ENCODE peak calls at places on chromosomes 3 and 15, in four cellular contexts. J is K562, I is GM12878, L is HepG2. S is an unnamed sample.

GRCh38 chr3:25472153-25472552 is 44.1 kb downstream of the RARB start:
- DNase-seq in J (peak), I (no peak), L (no peak), S (no peak)

GRCh38 chr3:38458796-38459498 is 5.3 kb downstream of the ACVR2B start:
- DNase-seq in J (no peak), I (no peak), L (no peak), S (peak)

GRCh38 chr3:65262554-65262953 is 574.8 kb upstream of the ADAMTS9 start:
- DNase-seq in J (no peak), I (no peak), L (no peak), S (no peak)

GRCh38 chr3:32848215-32848614 is 30.4 kb downstream of the TRIM71 start:
- DNase-seq in J (peak), I (no peak), L (no peak), S (no peak)

GRCh38 chr15:58793862-58794261 is 22.8 kb downstream of the MINDY2 start:
- DNase-seq in J (no peak), I (no peak), L (peak), S (no peak)

GRCh38 chr3:55329849-55330248 is 157.3 kb downstream of the WNT5A start:
- DNase-seq in J (no peak), I (no peak), L (no peak), S (no peak)

GRCh38 chr3:13099707-13100106 is 26.5 kb upstream of the IQSEC1 start:
- DNase-seq in J (no peak), I (no peak), L (no peak), S (no peak)

GRCh38 chr15:83650831-83651230 is 3.1 kb upstream of the ADAMTSL3 start:
- DNase-seq in J (no peak), I (no peak), L (no peak), S (no peak)

GRCh38 chr15:51649659-51650521 is 27.3 kb upstream of the DMXL2 start:
- DNase-seq in J (peak), I (peak), L (peak), S (peak)

GRCh38 chr3:121736112-121736511 is 13.4 kb downstream of the GOLGB1 start:
- DNase-seq in J (no peak), I (no peak), L (no peak), S (no peak)

GRCh38 chr15:90664650-90665287 is 52.4 kb upstream of the BLM start:
- DNase-seq in J (no peak), I (no peak), L (peak), S (peak)

GRCh38 chr15:40310993-40311392 is 3.3 kb upstream of the PLCB2 start:
- DNase-seq in J (no peak), I (no peak), L (no peak), S (no peak)

GRCh38 chr3:16150285-16150684 is 24.2 kb upstream of the GALNT15 start:
- DNase-seq in J (no peak), I (no peak), L (no peak), S (no peak)

GRCh38 chr15:83561661-83562060 is 92.3 kb upstream of the ADAMTSL3 start:
- DNase-seq in J (no peak), I (no peak), L (no peak), S (no peak)

GRCh38 chr3:32451049-32451659 is 51.5 kb downstream of the CMTM6 start:
- DNase-seq in J (no peak), I (no peak), L (no peak), S (no peak)

GRCh38 chr3:73094127-73094526 is 32.7 kb downstream of the EBLN2 start:
- DNase-seq in J (peak), I (no peak), L (peak), S (peak)

GRCh38 chr15:49187537-49188245 is 17.6 kb downstream of the GALK2 start:
- DNase-seq in J (no peak), I (no peak), L (no peak), S (no peak)

GRCh38 chr3:151123827-151124226 is 38.4 kb downstream of the MED12L start:
- DNase-seq in J (no peak), I (no peak), L (no peak), S (no peak)

GRCh38 chr15:97680606-97681220 is 279.8 kb upstream of the ARRDC4 start:
- DNase-seq in J (no peak), I (no peak), L (no peak), S (no peak)

GRCh38 chr15:51375966-51376640 is 34.6 kb downstream of the GLDN start:
- DNase-seq in J (no peak), I (no peak), L (no peak), S (no peak)

GRCh38 chr3:42601898-42602581 is 1.6 kb downstream of the NKTR start:
- DNase-seq in J (no peak), I (no peak), L (peak), S (no peak)

GRCh38 chr3:14938964-14939363 is 8.4 kb upstream of the NR2C2 start:
- DNase-seq in J (no peak), I (no peak), L (no peak), S (no peak)

GRCh38 chr3:59436164-59436958 is 386.5 kb upstream of the CFAP20DC start:
- DNase-seq in J (no peak), I (no peak), L (no peak), S (no peak)

GRCh38 chr3:113532698-113533533 is 561 bp downstream of the SIDT1 start:
- DNase-seq in J (no peak), I (no peak), L (no peak), S (peak)

GRCh38 chr3:53161820-53162671 is 1.0 kb downstream of the PRKCD start:
- DNase-seq in J (peak), I (no peak), L (no peak), S (peak)

GRCh38 chr3:136753112-136753939 is 1.1 kb upstream of the STAG1 start:
- DNase-seq in J (no peak), I (no peak), L (no peak), S (no peak)

GRCh38 chr3:150286390-150287147 is 121.5 kb upstream of the TSC22D2 start:
- DNase-seq in J (peak), I (peak), L (peak), S (peak)

GRCh38 chr3:161295325-161295724 is 74.2 kb downstream of the NMD3 start:
- DNase-seq in J (no peak), I (no peak), L (peak), S (no peak)

GRCh38 chr3:98731720-98732238 is 31.4 kb upstream of the ST3GAL6 start:
- DNase-seq in J (no peak), I (no peak), L (peak), S (peak)

GRCh38 chr15:100687532-100688215 is 85.3 kb downstream of the ASB7 start:
- DNase-seq in J (no peak), I (no peak), L (no peak), S (no peak)

GRCh38 chr3:156469456-156469855 is 85.5 kb downstream of the SSR3 start:
- DNase-seq in J (no peak), I (no peak), L (no peak), S (no peak)

GRCh38 chr15:75360391-75360790 is 8.0 kb downstream of the MAN2C1 start:
- DNase-seq in J (no peak), I (no peak), L (no peak), S (no peak)

GRCh38 chr15:31325432-31325975 is 1.1 kb upstream of the KLF13 start:
- DNase-seq in J (peak), I (no peak), L (no peak), S (peak)

GRCh38 chr3:112671930-112672715 is 31.2 kb upstream of the CCDC80 start:
- DNase-seq in J (no peak), I (no peak), L (no peak), S (no peak)

GRCh38 chr3:149772861-149773260 is 19.5 kb downstream of the ANKUB1 start:
- DNase-seq in J (no peak), I (no peak), L (no peak), S (no peak)

GRCh38 chr3:31409389-31409788 is 123.3 kb upstream of the STT3B start:
- DNase-seq in J (no peak), I (no peak), L (no peak), S (no peak)

GRCh38 chr3:117168896-117169295 is 459.3 kb downstream of the TUSC7 start:
- DNase-seq in J (no peak), I (no peak), L (no peak), S (peak)

GRCh38 chr3:117160176-117160575 is 450.6 kb downstream of the TUSC7 start:
- DNase-seq in J (no peak), I (no peak), L (no peak), S (no peak)

GRCh38 chr3:117171124-117171523 is 461.5 kb downstream of the TUSC7 start:
- DNase-seq in J (no peak), I (no peak), L (no peak), S (no peak)

GRCh38 chr3:117170112-117170511 is 460.5 kb downstream of the TUSC7 start:
- DNase-seq in J (no peak), I (no peak), L (no peak), S (no peak)

DNA sequence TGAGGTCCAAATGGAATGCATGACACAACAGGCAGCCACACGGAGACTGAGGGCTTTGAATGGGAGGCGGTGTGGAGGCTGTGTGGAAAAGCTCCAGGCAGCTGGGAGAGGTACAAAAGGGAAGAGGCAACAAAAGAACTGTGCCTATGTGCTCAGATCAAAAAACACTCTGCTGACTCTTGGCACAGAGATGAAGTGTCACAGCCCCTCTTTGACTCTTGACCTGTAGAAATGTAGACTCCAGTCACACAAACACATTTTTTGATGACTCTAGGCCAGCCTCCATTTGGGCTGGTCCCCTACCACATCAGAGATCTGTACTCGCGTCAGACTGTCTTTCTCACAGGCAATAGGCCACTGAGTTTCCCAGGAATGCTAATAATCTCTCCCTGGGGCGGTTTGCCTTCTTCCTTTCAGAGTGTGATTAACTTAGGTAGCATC is 456.1 kb downstream of the TUSC7 start:
- DNase-seq in J (no peak), I (no peak), L (no peak), S (no peak)
- TF ChIP-seq ZBTB33 in J (no peak), I (no peak), L (no peak), S (no peak)

DNA sequence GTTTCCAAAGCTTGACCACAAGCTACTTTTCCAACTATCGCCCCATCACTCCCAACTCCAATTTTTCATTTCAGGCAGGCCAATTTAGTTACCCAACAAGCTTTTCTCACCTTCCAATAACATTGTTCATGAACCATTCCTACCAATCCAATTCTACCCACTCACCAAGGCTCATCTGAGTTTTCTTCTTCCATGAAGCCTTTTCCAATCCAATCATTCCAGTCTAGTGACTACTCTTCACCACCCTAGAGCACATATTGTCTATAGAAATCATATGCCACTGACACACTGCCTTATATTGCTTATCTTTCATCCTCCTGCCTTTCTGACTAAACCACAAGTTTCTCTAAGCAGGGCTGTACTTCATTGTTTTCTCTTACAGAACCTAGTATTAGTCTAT is 11.4 kb downstream of the CCDC14 start:
- DNase-seq in J (no peak), I (no peak), L (no peak), S (no peak)
- TF ChIP-seq NFIC in J (no peak), I (no peak), L (no peak), S (no peak)

GRCh38 chr15:78322243-78322642 is 17.9 kb upstream of the CRABP1 start:
- DNase-seq in J (no peak), I (no peak), L (no peak), S (peak)

GRCh38 chr15:78322724-78323395 is 17.3 kb upstream of the CRABP1 start:
- DNase-seq in J (no peak), I (no peak), L (no peak), S (no peak)

GRCh38 chr15:78323693-78324092 is 16.5 kb upstream of the CRABP1 start:
- DNase-seq in J (no peak), I (no peak), L (no peak), S (no peak)

GRCh38 chr15:78327442-78327841 is 12.7 kb upstream of the CRABP1 start:
- DNase-seq in J (no peak), I (no peak), L (no peak), S (no peak)

DNA sequence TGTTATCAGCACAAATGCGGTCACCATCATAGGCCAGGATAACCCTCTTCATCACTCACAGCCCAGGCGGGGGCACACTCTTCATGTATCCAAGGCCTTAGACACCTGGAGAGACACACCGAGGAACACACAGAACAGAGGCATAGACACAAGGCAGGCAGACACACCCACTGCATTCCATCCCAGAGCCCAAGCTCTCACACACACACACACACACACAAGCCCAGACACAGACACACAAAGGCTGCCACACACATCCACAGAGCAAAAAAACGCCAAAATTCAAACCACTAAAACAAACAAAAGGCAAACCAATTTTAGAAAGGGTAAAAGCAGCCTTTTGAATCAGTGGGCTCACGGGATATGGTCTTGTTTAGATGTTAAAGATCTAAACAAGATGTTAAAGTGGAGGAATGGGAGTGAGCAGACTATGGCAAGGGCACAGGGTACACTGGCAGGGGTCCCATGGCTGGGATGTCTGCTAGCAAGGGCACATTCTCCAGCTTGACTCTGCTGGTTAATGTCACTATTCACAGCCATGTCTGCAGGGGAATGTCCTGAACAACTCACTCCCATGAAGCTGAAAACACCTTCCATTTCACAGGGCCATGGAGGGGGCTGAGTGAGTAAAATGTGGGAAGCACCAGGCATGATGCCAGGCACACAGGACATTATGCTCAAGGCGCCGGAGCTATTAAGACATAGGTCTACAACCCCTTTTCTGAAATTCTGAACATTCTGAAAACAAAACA is 14.9 kb upstream of the CRABP1 start:
- DNase-seq in J (no peak), I (no peak), L (no peak), S (no peak)
- TF ChIP-seq ZBTB33 in J (no peak), I (no peak), L (no peak), S (no peak)

GRCh38 chr3:9700536-9700935 is 3.1 kb upstream of the CPNE9 start:
- DNase-seq in J (no peak), I (no peak), L (no peak), S (no peak)

GRCh38 chr3:9698293-9698692 is 5.3 kb upstream of the CPNE9 start:
- DNase-seq in J (no peak), I (no peak), L (no peak), S (no peak)

GRCh38 chr3:9695322-9695721 is 8.3 kb upstream of the CPNE9 start:
- DNase-seq in J (no peak), I (no peak), L (no peak), S (no peak)

GRCh38 chr3:9696480-9697220 is 7.0 kb upstream of the CPNE9 start:
- DNase-seq in J (no peak), I (no peak), L (no peak), S (no peak)

DNA sequence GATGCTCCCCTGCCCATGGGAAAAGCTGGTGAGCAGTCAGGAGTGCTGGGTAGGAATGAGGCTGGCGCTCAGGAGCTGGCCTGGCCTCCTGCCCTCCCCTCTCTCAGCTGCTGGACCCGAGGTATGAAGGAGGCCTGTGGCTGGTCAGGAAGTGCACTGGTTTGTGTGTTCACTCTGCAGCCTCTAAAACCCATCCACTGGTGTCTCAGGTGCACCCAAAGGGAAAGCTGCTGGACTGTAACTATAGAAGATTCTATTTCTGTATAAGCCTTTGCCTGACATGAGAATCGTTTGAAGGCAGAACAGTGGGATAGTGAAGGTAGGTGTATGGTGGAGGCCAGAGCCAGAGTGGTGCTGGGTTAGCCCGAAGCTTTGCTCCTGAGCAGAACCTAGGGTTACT is 5.7 kb upstream of the CPNE9 start:
- DNase-seq in J (no peak), I (no peak), L (no peak), S (no peak)
- TF ChIP-seq NFIC in J (no peak), I (no peak), L (no peak), S (no peak)

GRCh38 chr3:169489775-169490546 is 173.6 kb downstream of the MECOM start:
- DNase-seq in J (no peak), I (no peak), L (no peak), S (no peak)

GRCh38 chr3:169496402-169496801 is 167.1 kb downstream of the MECOM start:
- DNase-seq in J (no peak), I (no peak), L (no peak), S (no peak)

GRCh38 chr3:169494982-169495381 is 168.5 kb downstream of the MECOM start:
- DNase-seq in J (no peak), I (no peak), L (no peak), S (no peak)

GRCh38 chr3:169495569-169495968 is 167.9 kb downstream of the MECOM start:
- DNase-seq in J (no peak), I (no peak), L (no peak), S (no peak)

GRCh38 chr3:169493512-169494141 is 169.9 kb downstream of the MECOM start:
- DNase-seq in J (no peak), I (no peak), L (no peak), S (no peak)
- TF ChIP-seq ZBTB33 in J (no peak), I (no peak), L (no peak), S (no peak)

DNA sequence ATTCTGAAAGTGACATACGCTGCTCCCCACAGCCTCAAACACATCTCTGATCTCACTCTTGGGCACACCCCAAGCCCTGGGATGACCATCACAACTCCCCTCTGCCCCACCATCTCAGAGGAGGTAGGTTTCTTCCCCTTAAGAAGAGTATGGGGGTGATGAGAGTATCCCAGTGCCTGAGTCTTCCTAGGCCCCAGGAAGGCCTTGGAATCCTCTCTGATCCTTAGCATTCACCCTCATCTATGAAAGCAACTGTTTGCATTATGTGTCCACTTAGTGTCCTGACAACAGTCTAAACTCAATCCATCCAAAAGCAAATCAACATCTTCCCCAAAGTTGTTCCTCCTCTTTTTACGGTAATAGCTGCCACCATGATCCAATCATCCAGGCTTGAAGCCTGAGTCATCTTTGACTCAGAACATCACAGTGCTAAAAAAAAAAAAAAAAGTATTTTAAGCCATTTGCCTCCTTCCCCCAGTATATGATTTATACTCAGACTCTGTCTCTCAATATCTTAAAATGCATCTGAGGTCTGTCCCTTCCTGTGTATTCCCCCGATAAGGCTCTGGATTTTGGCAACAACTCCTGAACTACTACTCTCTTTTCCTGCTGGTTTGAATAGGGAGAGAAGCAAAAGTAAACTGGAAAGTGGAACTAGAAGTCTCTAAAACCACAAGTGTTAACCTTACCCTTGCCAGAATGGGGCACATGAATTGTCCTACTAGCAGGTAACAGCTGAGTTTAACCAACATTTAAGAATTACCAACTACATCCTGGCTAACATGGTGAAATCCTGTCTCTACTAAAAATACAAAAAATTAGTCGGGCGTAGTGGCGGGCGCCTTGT is 22.5 kb downstream of the POPDC2 start:
- DNase-seq in J (no peak), I (peak), L (no peak), S (peak)
- TF ChIP-seq NFIC in J (no peak), I (peak), L (no peak), S (peak)

S was measured in SK-N-SH.